ENCODE peak calls at places on chromosomes 6 and 20, in nine cellular contexts. I is left ventricle myocardium inferior, Q is PC-3, R is mucosa of descending colon, B is IMR-90, G is lower lobe of right lung, S is GM23248, D is hepatocyte, F is NT2/D1. K is an unnamed sample. For H3K36me3 and H3K4me1, the result is how much of the 10 kb centered on the place peaks cover.

GRCh38 chr6:83431545-83432165 is 804 bp upstream of the ME1 start:
- DNase-seq in I (no peak), Q (peak), R (peak), B (no peak), G (no peak), S (no peak), D (peak), F (no peak), K (peak)

GRCh38 chr6:54802775-54803631 is 43.6 kb upstream of the FAM83B start:
- DNase-seq in I (no peak), Q (peak), R (no peak), B (peak), G (no peak), S (peak), D (peak), F (no peak), K (no peak)

GRCh38 chr6:30352550-30352949 is 7.6 kb downstream of the RPP21 start:
- DNase-seq in I (no peak), Q (no peak), R (no peak), B (no peak), G (no peak), S (no peak), D (no peak), F (no peak), K (no peak)

GRCh38 chr20:4516851-4517250 is 204.9 kb upstream of the PRND start:
- DNase-seq in I (no peak), Q (peak), R (no peak), B (no peak), G (no peak), S (peak), D (no peak), F (no peak), K (no peak)

GRCh38 chr6:37663016-37663810 is 34.5 kb downstream of the MDGA1 start:
- DNase-seq in I (no peak), Q (no peak), R (no peak), B (peak), G (no peak), S (peak), D (no peak), F (no peak), K (no peak)

GRCh38 chr20:63132715-63133471 is 83.0 kb downstream of the YTHDF1 start:
- DNase-seq in I (no peak), Q (no peak), R (peak), B (no peak), G (peak), S (no peak), D (no peak), F (no peak), K (no peak)

GRCh38 chr6:153602387-153602786 is 436.7 kb upstream of the OPRM1 start:
- DNase-seq in I (no peak), Q (no peak), R (no peak), B (no peak), G (no peak), S (no peak), D (no peak), F (no peak), K (no peak)

GRCh38 chr6:119350202-119351004 is 842 bp upstream of the MAN1A1 start:
- DNase-seq in I (no peak), Q (peak), R (no peak), B (peak), G (no peak), S (peak), D (peak), F (no peak), K (peak)

GRCh38 chr20:2631228-2631627 is 21.2 kb upstream of the NOP56 start:
- DNase-seq in I (no peak), Q (peak), R (no peak), B (no peak), G (no peak), S (peak), D (no peak), F (no peak), K (no peak)

GRCh38 chr6:2663123-2663522 is 87.6 kb downstream of the MYLK4 start:
- DNase-seq in I (no peak), Q (no peak), R (no peak), B (no peak), G (no peak), S (no peak), D (no peak), F (no peak), K (no peak)

GRCh38 chr20:23190557-23190956 is 104.4 kb upstream of the CD93 start:
- DNase-seq in I (no peak), Q (no peak), R (no peak), B (no peak), G (no peak), S (no peak), D (no peak), F (no peak), K (no peak)

GRCh38 chr6:34858681-34859080 is 29.2 kb downstream of the TAF11 start:
- DNase-seq in I (no peak), Q (no peak), R (no peak), B (no peak), G (no peak), S (no peak), D (no peak), F (no peak), K (no peak)

GRCh38 chr20:24936526-24937407 is 12.3 kb upstream of the CST7 start:
- DNase-seq in I (no peak), Q (no peak), R (no peak), B (no peak), G (peak), S (no peak), D (no peak), F (no peak), K (no peak)

GRCh38 chr6:45801471-45802289 is 214.0 kb downstream of the CLIC5 start:
- DNase-seq in I (no peak), Q (no peak), R (no peak), B (no peak), G (no peak), S (peak), D (no peak), F (no peak), K (no peak)

GRCh38 chr6:30548375-30548774 is 7.9 kb downstream of the GNL1 start:
- DNase-seq in I (no peak), Q (peak), R (no peak), B (peak), G (no peak), S (peak), D (no peak), F (no peak), K (no peak)

GRCh38 chr6:4936681-4937041 is 67.2 kb downstream of the RPP40 start:
- DNase-seq in I (no peak), Q (peak), R (no peak), B (peak), G (no peak), S (peak), D (peak), F (no peak), K (peak)

GRCh38 chr6:4774715-4775590 is 1.3 kb upstream of the CDYL start:
- DNase-seq in I (peak), Q (no peak), R (no peak), B (no peak), G (peak), S (peak), D (peak), F (no peak), K (peak)

GRCh38 chr6:167569041-167569805 is 244.3 kb downstream of the TTLL2 start:
- DNase-seq in I (no peak), Q (no peak), R (no peak), B (no peak), G (no peak), S (no peak), D (no peak), F (no peak), K (no peak)

GRCh38 chr6:101722481-101722880 is 329.0 kb downstream of the GRIK2 start:
- DNase-seq in I (no peak), Q (no peak), R (no peak), B (no peak), G (no peak), S (peak), D (no peak), F (no peak), K (no peak)

GRCh38 chr20:7090753-7091310 is 323.3 kb downstream of the BMP2 start:
- DNase-seq in I (no peak), Q (peak), R (peak), B (no peak), G (no peak), S (no peak), D (peak), F (no peak), K (no peak)

GRCh38 chr6:35343092-35343834 is 905 bp downstream of the PPARD start:
- DNase-seq in I (peak), Q (peak), R (peak), B (peak), G (peak), S (peak), D (no peak), F (no peak), K (peak)

GRCh38 chr6:41000248-41000647 is 38.8 kb downstream of the UNC5CL start:
- DNase-seq in I (no peak), Q (no peak), R (no peak), B (no peak), G (no peak), S (no peak), D (no peak), F (no peak), K (no peak)

GRCh38 chr20:50389437-50389807 is 120.8 kb upstream of the PTPN1 start:
- DNase-seq in I (peak), Q (no peak), R (peak), B (no peak), G (no peak), S (no peak), D (no peak), F (no peak), K (peak)

GRCh38 chr6:134422426-134423231 is 104.7 kb upstream of the SGK1 start:
- DNase-seq in I (no peak), Q (peak), R (no peak), B (peak), G (no peak), S (peak), D (no peak), F (no peak), K (no peak)

GRCh38 chr6:167098825-167099225 is 24.1 kb upstream of the CCR6 start:
- DNase-seq in I (no peak), Q (no peak), R (no peak), B (no peak), G (no peak), S (no peak), D (no peak), F (no peak), K (no peak)

GRCh38 chr20:63957004-63957689 is 931 bp upstream of the UCKL1 start:
- DNase-seq in I (peak), Q (peak), R (peak), B (peak), G (no peak), S (peak), D (peak), F (peak), K (peak)

GRCh38 chr6:50724381-50725124 is 11.2 kb downstream of the TFAP2D start:
- DNase-seq in I (no peak), Q (no peak), R (no peak), B (no peak), G (no peak), S (no peak), D (no peak), F (no peak), K (no peak)

GRCh38 chr20:3092611-3093379 is 8.3 kb upstream of the AVP start:
- DNase-seq in I (no peak), Q (no peak), R (no peak), B (no peak), G (no peak), S (peak), D (no peak), F (no peak), K (no peak)

GRCh38 chr20:36543187-36544133 is 2.1 kb downstream of the MYL9 start:
- DNase-seq in I (peak), Q (no peak), R (peak), B (peak), G (no peak), S (peak), D (no peak), F (no peak), K (peak)

GRCh38 chr6:33776186-33776585 is 12.7 kb downstream of the LEMD2 start:
- DNase-seq in I (no peak), Q (no peak), R (no peak), B (no peak), G (no peak), S (no peak), D (no peak), F (no peak), K (no peak)

GRCh38 chr6:33776764-33777163 is 12.2 kb downstream of the LEMD2 start:
- DNase-seq in I (no peak), Q (no peak), R (no peak), B (no peak), G (no peak), S (no peak), D (no peak), F (no peak), K (no peak)

GRCh38 chr6:33778475-33779121 is 10.3 kb downstream of the LEMD2 start:
- DNase-seq in I (no peak), Q (no peak), R (no peak), B (no peak), G (no peak), S (no peak), D (no peak), F (no peak), K (no peak)

GRCh38 chr6:33779305-33779704 is 9.6 kb downstream of the LEMD2 start:
- DNase-seq in I (no peak), Q (no peak), R (no peak), B (no peak), G (no peak), S (no peak), D (no peak), F (no peak), K (no peak)

DNA sequence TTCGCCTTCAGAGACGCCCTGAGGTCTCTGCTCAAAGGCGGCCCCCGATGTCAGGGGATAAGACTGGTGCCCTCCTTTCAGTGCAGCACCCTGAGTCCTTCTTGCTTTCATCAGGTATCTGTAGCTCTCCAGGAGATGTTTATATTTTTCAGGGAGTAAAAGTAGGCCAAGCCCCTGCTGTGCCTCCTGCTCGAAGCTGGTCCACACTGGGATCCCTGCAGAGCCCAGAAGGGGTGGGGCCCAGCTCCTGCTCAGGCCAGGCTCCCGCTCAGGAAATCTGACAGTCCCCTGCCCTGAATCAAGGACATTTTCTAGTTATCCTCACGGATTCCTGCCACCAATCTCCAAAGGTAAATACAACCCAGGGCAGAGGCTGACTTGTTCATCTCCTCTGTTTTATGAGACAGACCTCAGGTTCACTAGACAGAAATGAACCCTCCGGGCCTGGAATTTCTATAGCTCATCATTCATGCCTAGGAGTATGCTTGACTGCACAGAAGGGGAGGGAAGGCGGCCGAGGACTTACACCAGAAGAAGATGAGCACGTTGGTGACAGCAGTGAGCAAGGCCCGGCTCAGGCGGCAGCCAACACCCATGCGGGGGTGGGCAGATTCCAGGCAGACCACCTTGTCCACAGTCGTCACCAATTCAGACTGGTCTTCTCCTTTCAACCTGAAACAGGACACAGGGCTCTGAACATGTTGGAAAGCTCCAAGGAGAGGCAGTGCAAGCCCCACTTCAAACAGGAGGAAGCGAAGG is 11.0 kb downstream of the LEMD2 start:
- DNase-seq in I (no peak), Q (no peak), R (no peak), B (no peak), G (no peak), S (no peak), D (no peak), F (no peak), K (no peak)
- H3K36me3 ChIP-seq in I (half or more), Q (half or more), R (under half), B (half or more), G (half or more), S (half or more), D (under half), F (half or more), K (under half)

GRCh38 chr6:7146079-7146828 is 38.5 kb downstream of the RREB1 start:
- DNase-seq in I (peak), Q (peak), R (peak), B (peak), G (peak), S (peak), D (peak), F (no peak), K (no peak)
- H3K4me1 ChIP-seq in I (half or more), Q (half or more), R (half or more), B (under half), G (half or more), S (half or more), D (half or more), F (under half), K (under half)

GRCh38 chr6:25239498-25239897 is 39.7 kb upstream of the CARMIL1 start:
- DNase-seq in I (no peak), Q (no peak), R (no peak), B (no peak), G (no peak), S (no peak), D (no peak), F (no peak), K (no peak)
- H3K36me3 ChIP-seq in I (under half), Q (under half), R (under half), B (under half), G (under half), S (under half), D (under half), F (under half), K (under half)

GRCh38 chr20:60102665-60103210 is 144.5 kb downstream of the CDH26 start:
- DNase-seq in I (no peak), Q (peak), R (no peak), B (no peak), G (no peak), S (no peak), D (no peak), F (no peak), K (no peak)
- H3K4me1 ChIP-seq in I (under half), Q (under half), R (under half), B (under half), G (under half), S (under half), D (under half), F (under half), K (under half)

GRCh38 chr6:16146527-16146955 is 17.7 kb downstream of the MYLIP start:
- DNase-seq in I (no peak), Q (no peak), R (no peak), B (no peak), G (no peak), S (peak), D (no peak), F (no peak), K (no peak)
- H3K36me3 ChIP-seq in I (half or more), Q (under half), R (under half), B (under half), G (half or more), S (under half), D (under half), F (half or more), K (under half)

DNA sequence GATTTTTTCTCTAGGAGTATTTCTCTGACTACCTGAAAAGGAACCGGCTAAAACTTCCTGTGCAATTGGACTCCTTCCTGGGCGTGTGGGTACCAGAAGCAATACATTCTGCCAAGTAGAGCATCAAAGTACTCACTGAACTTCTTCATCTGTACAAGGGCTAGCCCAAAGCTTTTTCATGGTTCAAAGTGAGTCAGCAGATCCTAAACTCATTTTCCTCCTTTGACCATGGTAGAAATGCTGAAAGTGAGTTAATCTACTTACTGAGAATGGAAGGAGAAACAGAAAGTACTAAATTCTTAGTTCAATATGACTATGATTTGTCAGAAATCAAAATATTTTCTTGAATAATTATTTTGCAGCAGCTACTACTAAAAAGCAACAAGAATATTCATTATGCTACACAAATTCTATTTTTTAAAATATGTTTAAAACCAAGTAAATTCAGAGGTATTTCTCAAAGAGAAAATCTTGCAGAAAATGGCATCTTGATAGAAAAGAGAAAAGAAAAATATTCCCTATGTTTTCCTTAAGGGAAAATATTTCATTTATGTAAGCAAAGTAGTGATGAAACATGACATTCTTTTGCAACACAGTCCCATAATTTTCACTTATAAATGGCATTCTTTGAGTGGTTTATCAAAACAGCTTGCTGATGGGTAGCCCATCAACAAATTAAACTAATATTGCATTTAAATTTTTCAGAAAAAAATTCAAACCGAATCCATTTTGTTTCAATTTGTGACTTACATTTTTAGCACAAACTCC is 3.7 kb upstream of the BEND6 start:
- DNase-seq in I (no peak), Q (no peak), R (no peak), B (no peak), G (no peak), S (peak), D (no peak), F (no peak), K (no peak)
- H3K4me1 ChIP-seq in I (under half), Q (under half), R (under half), B (under half), G (under half), S (half or more), D (under half), F (under half), K (under half)

DNA sequence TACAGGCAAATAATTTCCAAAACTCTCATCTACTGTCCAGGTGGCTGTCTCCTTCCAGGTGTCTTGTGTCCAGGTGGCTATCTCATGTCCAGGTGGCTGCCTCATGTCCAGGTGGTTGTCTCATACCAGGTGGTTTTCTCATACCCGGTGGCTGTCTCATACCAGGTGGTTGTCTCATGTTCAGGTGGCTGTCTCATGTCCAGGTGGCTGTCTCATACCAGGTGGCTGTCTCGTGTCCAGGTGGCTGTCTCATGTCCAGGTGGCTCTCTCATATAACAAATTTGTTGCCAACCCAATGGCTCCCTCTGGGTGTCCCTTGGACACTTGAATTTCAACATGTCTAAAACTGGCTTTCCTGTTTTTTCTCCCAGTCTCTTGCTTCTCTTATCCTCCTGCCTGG is 14.3 kb upstream of the SLC22A3 start:
- DNase-seq in I (no peak), Q (no peak), R (no peak), B (no peak), G (no peak), S (no peak), D (no peak), F (no peak), K (no peak)
- H3K36me3 ChIP-seq in I (under half), Q (under half), R (under half), B (under half), G (under half), S (under half), D (under half), F (under half), K (under half)

GRCh38 chr20:57471496-57472210 is 53.3 kb downstream of the CTCFL start:
- DNase-seq in I (no peak), Q (no peak), R (no peak), B (no peak), G (no peak), S (no peak), D (no peak), F (no peak), K (no peak)
- H3K4me1 ChIP-seq in I (under half), Q (under half), R (under half), B (under half), G (under half), S (under half), D (under half), F (under half), K (under half)

GRCh38 chr6:165845488-165845887 is 182.4 kb upstream of the PDE10A start:
- DNase-seq in I (no peak), Q (no peak), R (no peak), B (peak), G (no peak), S (no peak), D (no peak), F (no peak), K (no peak)

GRCh38 chr6:165843568-165844113 is 180.6 kb upstream of the PDE10A start:
- DNase-seq in I (no peak), Q (no peak), R (no peak), B (no peak), G (no peak), S (no peak), D (no peak), F (no peak), K (no peak)

GRCh38 chr6:165844801-165845364 is 181.8 kb upstream of the PDE10A start:
- DNase-seq in I (no peak), Q (no peak), R (no peak), B (no peak), G (no peak), S (no peak), D (no peak), F (no peak), K (no peak)

GRCh38 chr6:165843121-165843520 is 180.1 kb upstream of the PDE10A start:
- DNase-seq in I (no peak), Q (no peak), R (peak), B (no peak), G (no peak), S (no peak), D (no peak), F (no peak), K (no peak)

GRCh38 chr6:165844232-165844631 is 181.2 kb upstream of the PDE10A start:
- DNase-seq in I (no peak), Q (no peak), R (no peak), B (no peak), G (no peak), S (no peak), D (no peak), F (no peak), K (no peak)
- H3K36me3 ChIP-seq in I (under half), Q (under half), R (under half), B (under half), G (under half), S (under half), D (under half), F (under half), K (under half)